ENCODE peak calls at places on chromosome 11, in ten cellular contexts. J is activated gamma-delta T cell; M is dorsolateral prefrontal cortex; N is effector memory CD8-positive, alpha-beta T cell; O is activated CD4-positive, alpha-beta T cell treated with anti-CD3 and anti-CD28 coated beads for 48 hours; W is NCI-H774; G is ELF-1; I is OCI-LY7; F is MCF 10A; P is T47D. C is an unnamed sample.

GRCh38 chr11:111777094-111778046 is 11.2 kb upstream of the PPP2R1B start:
- DNase-seq in J (no peak), M (no peak), N (peak; percentile 14), O (peak; percentile 8), W (peak; percentile 62), G (peak; percentile 20), I (peak; percentile 87), F (peak; percentile 79), P (peak; percentile 66), C (no peak)

GRCh38 chr11:96177132-96177531 is 165.9 kb downstream of the MAML2 start:
- DNase-seq in J (no peak), M (no peak), N (no peak), O (no peak), W (no peak), G (no peak), I (no peak), F (no peak), P (no peak), C (no peak)

GRCh38 chr11:69496631-69497220 is 15.3 kb downstream of the LINC01488 start:
- DNase-seq in J (no peak), M (no peak), N (no peak), O (no peak), W (no peak), G (no peak), I (no peak), F (no peak), P (no peak), C (no peak)

GRCh38 chr11:58919561-58919960 is 19.7 kb upstream of the GLYATL1 start:
- DNase-seq in J (no peak), M (no peak), N (no peak), O (no peak), W (no peak), G (no peak), I (no peak), F (no peak), P (no peak), C (no peak)

GRCh38 chr11:36292311-36292722 is 3.1 kb upstream of the COMMD9 start:
- DNase-seq in J (no peak), M (no peak), N (peak; percentile 20), O (no peak), W (peak; percentile 28), G (peak; percentile 54), I (peak; percentile 72), F (peak; percentile 55), P (peak; percentile 39), C (no peak)

GRCh38 chr11:22539851-22540376 is 85.7 kb downstream of the FANCF start:
- DNase-seq in J (no peak), M (no peak), N (no peak), O (no peak), W (no peak), G (no peak), I (peak; percentile 1), F (peak; percentile 51), P (peak; percentile 50), C (no peak)

GRCh38 chr11:18761144-18761543 is 30.5 kb downstream of the PTPN5 start:
- DNase-seq in J (no peak), M (no peak), N (no peak), O (no peak), W (no peak), G (no peak), I (no peak), F (no peak), P (no peak), C (no peak)

GRCh38 chr11:113814181-113814580 is 34.6 kb downstream of the CLDN25 start:
- DNase-seq in J (no peak), M (no peak), N (no peak), O (no peak), W (no peak), G (no peak), I (no peak), F (no peak), P (no peak), C (no peak)

GRCh38 chr11:46386674-46387073 is 4.9 kb downstream of the CHRM4 start:
- DNase-seq in J (no peak), M (no peak), N (no peak), O (no peak), W (no peak), G (no peak), I (no peak), F (no peak), P (no peak), C (no peak)

GRCh38 chr11:14373941-14374646 is 15.1 kb upstream of the RRAS2 start:
- DNase-seq in J (no peak), M (no peak), N (no peak), O (no peak), W (no peak), G (no peak), I (no peak), F (peak; percentile 82), P (no peak), C (no peak)

GRCh38 chr11:1256257-1257045 is 33.6 kb downstream of the MUC5B start:
- DNase-seq in J (no peak), M (no peak), N (no peak), O (no peak), W (no peak), G (no peak), I (no peak), F (no peak), P (no peak), C (no peak)

GRCh38 chr11:68373810-68374501 is 61.6 kb downstream of the LRP5 start:
- DNase-seq in J (no peak), M (peak; percentile 52), N (no peak), O (no peak), W (peak; percentile 17), G (peak; percentile 47), I (no peak), F (no peak), P (no peak), C (no peak)

GRCh38 chr11:47270331-47271271 is 668 bp downstream of the MADD start:
- DNase-seq in J (no peak), M (peak; percentile 40), N (peak; percentile 48), O (peak; percentile 47), W (no peak), G (no peak), I (peak; percentile 55), F (peak; percentile 47), P (peak; percentile 45), C (peak; percentile 62)

GRCh38 chr11:214083-214482 is 6.6 kb downstream of the RIC8A start:
- DNase-seq in J (no peak), M (no peak), N (no peak), O (no peak), W (no peak), G (no peak), I (no peak), F (no peak), P (no peak), C (no peak)

GRCh38 chr11:58659910-58660570 is 37.6 kb downstream of the CNTF start:
- DNase-seq in J (no peak), M (no peak), N (no peak), O (no peak), W (no peak), G (no peak), I (no peak), F (no peak), P (no peak), C (no peak)

GRCh38 chr11:122646549-122647340 is 8.8 kb upstream of the UBASH3B start:
- DNase-seq in J (no peak), M (no peak), N (no peak), O (no peak), W (no peak), G (no peak), I (no peak), F (peak; percentile 71), P (no peak), C (no peak)

GRCh38 chr11:65434057-65434666 is 11.6 kb downstream of the NEAT1 start:
- DNase-seq in J (no peak), M (no peak), N (no peak), O (no peak), W (no peak), G (no peak), I (no peak), F (peak; percentile 26), P (no peak), C (no peak)

GRCh38 chr11:43575931-43576833 is 104.4 kb upstream of the HSD17B12 start:
- DNase-seq in J (no peak), M (no peak), N (no peak), O (no peak), W (no peak), G (no peak), I (no peak), F (no peak), P (no peak), C (peak; percentile 27)

GRCh38 chr11:27058456-27058855 is 17.8 kb downstream of the BBOX1 start:
- DNase-seq in J (no peak), M (no peak), N (no peak), O (no peak), W (no peak), G (no peak), I (no peak), F (no peak), P (no peak), C (no peak)

GRCh38 chr11:88175004-88175706 is at the start of gene RAB38:
- DNase-seq in J (peak; percentile 5), M (no peak), N (no peak), O (peak; percentile 53), W (peak; percentile 31), G (peak; percentile 60), I (peak; percentile 1), F (peak; percentile 87), P (peak; percentile 9), C (no peak)

GRCh38 chr11:111366560-111367410 is 12.3 kb downstream of the POU2AF1 start:
- DNase-seq in J (no peak), M (no peak), N (no peak), O (no peak), W (no peak), G (no peak), I (no peak), F (no peak), P (no peak), C (no peak)

C was measured in nucleus accumbens.